ENCODE peak calls at places on chromosome 9, in five cellular contexts. O is naive thymus-derived CD8-positive, alpha-beta T cell; D is thyroid gland; I is NCI-H345; X is HT1080. N is an unnamed sample.

GRCh38 chr9:135910757-135911156 is 3.4 kb upstream of the CAMSAP1 start:
- DNase-seq in O (no peak), D (no peak), I (no peak), X (no peak), N (no peak)

GRCh38 chr9:69999331-69999730 is 44.3 kb upstream of the MAMDC2 start:
- DNase-seq in O (no peak), D (no peak), I (no peak), X (no peak), N (no peak)

GRCh38 chr9:132887181-132888120 is 8.8 kb downstream of the SPACA9 start:
- DNase-seq in O (no peak), D (no peak), I (no peak), X (no peak), N (no peak)

GRCh38 chr9:16540996-16541668 is 329.3 kb downstream of the BNC2 start:
- DNase-seq in O (no peak), D (no peak), I (no peak), X (peak; percentile 71), N (no peak)

GRCh38 chr9:136529516-136530471 is 16.1 kb downstream of the NOTCH1 start:
- DNase-seq in O (no peak), D (no peak), I (no peak), X (no peak), N (no peak)

GRCh38 chr9:135898634-135899407 is 8.5 kb downstream of the CAMSAP1 start:
- DNase-seq in O (no peak), D (no peak), I (no peak), X (peak; percentile 27), N (no peak)

GRCh38 chr9:135610290-135611141 is 28.8 kb downstream of the GLT6D1 start:
- DNase-seq in O (no peak), D (no peak), I (no peak), X (no peak), N (peak; percentile 0)

GRCh38 chr9:122051401-122052346 is 41.4 kb downstream of the TTLL11 start:
- DNase-seq in O (no peak), D (no peak), I (no peak), X (no peak), N (no peak)

GRCh38 chr9:133578524-133579230 is 30.5 kb downstream of the FAM163B start:
- DNase-seq in O (no peak), D (no peak), I (no peak), X (no peak), N (no peak)

GRCh38 chr9:98330831-98331230 is 75.4 kb upstream of the TBC1D2 start:
- DNase-seq in O (no peak), D (no peak), I (no peak), X (no peak), N (no peak)

GRCh38 chr9:108207611-108208051 is 648.2 kb downstream of the ACTL7B start:
- DNase-seq in O (no peak), D (no peak), I (no peak), X (no peak), N (no peak)

GRCh38 chr9:130361873-130362362 is 82.8 kb upstream of the ASS1 start:
- DNase-seq in O (no peak), D (no peak), I (no peak), X (no peak), N (no peak)

GRCh38 chr9:95175523-95175922 is 142.0 kb downstream of the FANCC start:
- DNase-seq in O (no peak), D (no peak), I (peak; percentile 77), X (no peak), N (no peak)

GRCh38 chr9:96241391-96241809 is 60.6 kb downstream of the HSD17B3 start:
- DNase-seq in O (peak; percentile 41), D (no peak), I (no peak), X (peak; percentile 94), N (peak; percentile 45)

GRCh38 chr9:125447202-125447802 is 185.7 kb downstream of the GAPVD1 start:
- DNase-seq in O (no peak), D (no peak), I (no peak), X (no peak), N (no peak)

GRCh38 chr9:92669527-92669889 is 423 bp downstream of the IPPK start:
- DNase-seq in O (no peak), D (peak; percentile 29), I (peak; percentile 5), X (no peak), N (no peak)

GRCh38 chr9:71721786-71722295 is 46.5 kb downstream of the CEMIP2 start:
- DNase-seq in O (no peak), D (no peak), I (no peak), X (no peak), N (no peak)

GRCh38 chr9:107290619-107291018 is 7.5 kb downstream of the RAD23B start:
- DNase-seq in O (no peak), D (no peak), I (no peak), X (no peak), N (no peak)

GRCh38 chr9:115117999-115118470 is at the start of gene TNC:
- DNase-seq in O (no peak), D (peak; percentile 19), I (peak; percentile 55), X (peak; percentile 84), N (peak; percentile 38)